ENCODE peak calls at places on chromosome 19, in six cellular contexts. S is mesothelial cell of epicardium; Y is T-helper 22 cell; C is foreskin fibroblast; X is activated T-helper 1 cell treated with anti-CD3 and anti-CD28 coated beads, Interleukin-2, amount 50 U/mL, for 16 hours; H is ACHN. W is an unnamed sample.

GRCh38 chr19:39582891-39583625 is 19.3 kb upstream of the LGALS13 start:
- DNase-seq in X (no peak), Y (no peak), H (no peak), S (no peak), C (no peak), W (no peak)

GRCh38 chr19:43820098-43820860 is 6.8 kb upstream of the ZNF283 start:
- DNase-seq in H (no peak), X (no peak), Y (no peak), S (no peak), C (peak; percentile 47), W (no peak)

GRCh38 chr19:1399745-1400144 is 1.6 kb downstream of the GAMT start:
- DNase-seq in Y (no peak), C (no peak), X (no peak), H (no peak), S (no peak), W (no peak)

GRCh38 chr19:11038511-11038910 is 50.8 kb upstream of the LDLR start:
- DNase-seq in C (no peak), S (no peak), H (no peak), X (no peak), Y (no peak), W (no peak)

GRCh38 chr19:10808937-10809655 is 26.9 kb downstream of the TMED1 start:
- DNase-seq in X (no peak), H (no peak), Y (peak; percentile 13), S (no peak), C (peak; percentile 53), W (no peak)

GRCh38 chr19:51784922-51785690 is 9.9 kb upstream of the FPR3 start:
- DNase-seq in H (peak; percentile 3), C (no peak), S (no peak), Y (no peak), X (peak; percentile 13), W (peak; percentile 60)

GRCh38 chr19:3269972-3270667 is 45.7 kb downstream of the CELF5 start:
- DNase-seq in S (no peak), H (no peak), Y (no peak), C (no peak), X (no peak), W (no peak)

GRCh38 chr19:3357362-3357730 is 9.0 kb upstream of the NFIC start:
- DNase-seq in X (no peak), H (no peak), Y (no peak), C (no peak), S (no peak), W (no peak)

GRCh38 chr19:33798701-33799111 is 2.0 kb downstream of the KCTD15 start:
- DNase-seq in S (no peak), C (no peak), H (no peak), X (no peak), Y (no peak), W (no peak)

GRCh38 chr19:36420961-36421748 is 2.7 kb upstream of the ZFP82 start:
- DNase-seq in C (peak; percentile 37), H (no peak), Y (no peak), S (no peak), X (no peak), W (no peak)

GRCh38 chr19:2791876-2792275 is 6.6 kb downstream of the THOP1 start:
- DNase-seq in Y (no peak), S (no peak), X (no peak), H (no peak), C (no peak), W (no peak)

GRCh38 chr19:48417436-48417835 is 24.0 kb downstream of the GRIN2D start:
- DNase-seq in H (no peak), X (no peak), C (no peak), S (no peak), Y (no peak), W (no peak)

GRCh38 chr19:29098091-29098490 is 114.9 kb downstream of the UQCRFS1 start:
- DNase-seq in S (no peak), H (no peak), Y (no peak), X (no peak), C (no peak), W (no peak)

GRCh38 chr19:45391346-45391745 is 13.5 kb downstream of the PPP1R13L start:
- DNase-seq in Y (no peak), S (no peak), C (no peak), H (no peak), X (no peak), W (no peak)

GRCh38 chr19:5309438-5310204 is 31.0 kb downstream of the PTPRS start:
- DNase-seq in H (no peak), S (no peak), Y (no peak), C (no peak), X (no peak), W (no peak)

GRCh38 chr19:19884583-19884982 is 16.2 kb upstream of the ZNF93 start:
- DNase-seq in C (no peak), X (no peak), Y (no peak), S (no peak), H (no peak), W (no peak)

GRCh38 chr19:17519967-17520366 is 8.5 kb downstream of the PGLS start:
- DNase-seq in S (no peak), H (no peak), X (no peak), Y (no peak), C (no peak), W (no peak)

GRCh38 chr19:16205205-16206045 is 7.7 kb downstream of the AP1M1 start:
- DNase-seq in Y (no peak), S (no peak), H (no peak), X (no peak), C (no peak), W (no peak)

GRCh38 chr19:45507864-45508680 is 793 bp downstream of the VASP start:
- DNase-seq in X (peak; percentile 29), S (no peak), C (no peak), H (peak; percentile 22), Y (no peak), W (no peak)

GRCh38 chr19:17506745-17507144 is 4.7 kb upstream of the PGLS start:
- DNase-seq in X (no peak), S (no peak), H (no peak), C (no peak), Y (no peak), W (no peak)

GRCh38 chr19:39845621-39846175 is 481 bp downstream of the FBL start:
- DNase-seq in Y (no peak), S (no peak), C (no peak), H (peak; percentile 27), X (no peak), W (no peak)

GRCh38 chr19:50414850-50415660 is 3.7 kb upstream of the SPIB start:
- DNase-seq in C (peak; percentile 50), Y (peak; percentile 25), H (peak; percentile 24), X (peak; percentile 65), S (peak; percentile 68), W (no peak)

GRCh38 chr19:54282706-54283105 is 1.8 kb upstream of the LILRB2 start:
- DNase-seq in H (no peak), X (no peak), C (no peak), Y (no peak), S (no peak), W (no peak)

GRCh38 chr19:50465986-50466771 is 10.1 kb upstream of the EMC10 start:
- DNase-seq in C (no peak), X (no peak), Y (no peak), S (no peak), H (no peak), W (no peak)

GRCh38 chr19:45179063-45179847 is 671 bp downstream of the BLOC1S3 start:
- DNase-seq in C (peak; percentile 34), Y (peak; percentile 23), H (peak; percentile 8), X (no peak), S (no peak), W (no peak)

GRCh38 chr19:55644191-55644833 is 863 bp downstream of the ZNF581 start:
- DNase-seq in C (no peak), S (no peak), X (no peak), Y (no peak), H (no peak), W (no peak)

GRCh38 chr19:5937550-5937949 is 23.5 kb downstream of the CAPS start:
- DNase-seq in C (no peak), X (no peak), Y (no peak), H (no peak), S (no peak), W (no peak)

GRCh38 chr19:5838437-5839311 is 828 bp downstream of the FUT6 start:
- DNase-seq in Y (no peak), S (no peak), X (no peak), C (no peak), H (no peak), W (no peak)

GRCh38 chr19:30898353-30899103 is 450.7 kb downstream of the TSHZ3 start:
- DNase-seq in X (no peak), C (no peak), Y (no peak), S (no peak), H (no peak), W (no peak)

GRCh38 chr19:14322889-14323463 is 58.3 kb upstream of the ADGRE5 start:
- DNase-seq in C (no peak), X (no peak), S (no peak), H (no peak), Y (no peak), W (no peak)

GRCh38 chr19:35642798-35643254 is 1.3 kb downstream of the ETV2 start:
- DNase-seq in S (no peak), C (no peak), X (no peak), H (no peak), Y (no peak), W (no peak)

GRCh38 chr19:45396389-45397260 is 8.2 kb downstream of the PPP1R13L start:
- DNase-seq in Y (no peak), S (no peak), H (no peak), C (no peak), X (no peak), W (no peak)

W was measured in RCC 7860.